ENCODE peak calls at places on chromosome 3, in six cellular contexts. One of them, this sample, is unnamed.

GRCh38 chr3:127597020-127597771 is 1.0 kb upstream of the MCM2 start:
- DNase-seq in tibial artery: no peak
- DNase-seq in OCI-LY7: peak; percentile 78
- DNase-seq in Calu3: no peak
- DNase-seq in mammary epithelial cell: no peak
- DNase-seq in mucosa of gallbladder: no peak
- DNase-seq in this sample: no peak

GRCh38 chr3:38003817-38004414 is 13.3 kb downstream of the VILL start:
- DNase-seq in OCI-LY7: no peak
- DNase-seq in Calu3: no peak
- DNase-seq in mucosa of gallbladder: no peak
- DNase-seq in tibial artery: no peak
- DNase-seq in mammary epithelial cell: no peak
- DNase-seq in this sample: no peak

GRCh38 chr3:46083956-46084355 is 56.7 kb upstream of the XCR1 start:
- DNase-seq in OCI-LY7: no peak
- DNase-seq in tibial artery: no peak
- DNase-seq in mucosa of gallbladder: no peak
- DNase-seq in Calu3: no peak
- DNase-seq in mammary epithelial cell: no peak
- DNase-seq in this sample: no peak

GRCh38 chr3:186965141-186965879 is 35.0 kb downstream of the ST6GAL1 start:
- DNase-seq in mucosa of gallbladder: no peak
- DNase-seq in mammary epithelial cell: no peak
- DNase-seq in tibial artery: peak; percentile 49
- DNase-seq in Calu3: no peak
- DNase-seq in OCI-LY7: no peak
- DNase-seq in this sample: no peak

GRCh38 chr3:193190387-193190786 is 50.6 kb upstream of the PLAAT1 start:
- DNase-seq in Calu3: peak; percentile 76
- DNase-seq in mucosa of gallbladder: no peak
- DNase-seq in OCI-LY7: peak; percentile 3
- DNase-seq in mammary epithelial cell: peak; percentile 21
- DNase-seq in tibial artery: no peak
- DNase-seq in this sample: no peak

GRCh38 chr3:156433138-156433537 is 121.8 kb downstream of the SSR3 start:
- DNase-seq in tibial artery: no peak
- DNase-seq in mucosa of gallbladder: no peak
- DNase-seq in mammary epithelial cell: no peak
- DNase-seq in Calu3: no peak
- DNase-seq in OCI-LY7: no peak
- DNase-seq in this sample: no peak

GRCh38 chr3:11386413-11387155 is 114.4 kb downstream of the ATG7 start:
- DNase-seq in tibial artery: no peak
- DNase-seq in Calu3: no peak
- DNase-seq in OCI-LY7: no peak
- DNase-seq in mucosa of gallbladder: no peak
- DNase-seq in mammary epithelial cell: no peak
- DNase-seq in this sample: no peak

GRCh38 chr3:58120075-58120812 is 90.5 kb downstream of the DNASE1L3 start:
- DNase-seq in tibial artery: no peak
- DNase-seq in mammary epithelial cell: no peak
- DNase-seq in mucosa of gallbladder: no peak
- DNase-seq in OCI-LY7: no peak
- DNase-seq in Calu3: no peak
- DNase-seq in this sample: no peak

GRCh38 chr3:133937756-133938601 is 42.3 kb upstream of the RAB6B start:
- DNase-seq in mammary epithelial cell: no peak
- DNase-seq in OCI-LY7: no peak
- DNase-seq in Calu3: peak; percentile 0
- DNase-seq in tibial artery: peak; percentile 52
- DNase-seq in mucosa of gallbladder: peak; percentile 10
- DNase-seq in this sample: peak; percentile 85

GRCh38 chr3:188025555-188025954 is 128.4 kb upstream of the LPP start:
- DNase-seq in tibial artery: no peak
- DNase-seq in mammary epithelial cell: no peak
- DNase-seq in OCI-LY7: no peak
- DNase-seq in mucosa of gallbladder: no peak
- DNase-seq in Calu3: no peak
- DNase-seq in this sample: no peak